ENCODE peak calls at places on chromosomes 16 and 17, in four cellular contexts. X is H9, V is IMR-90, Q is neuronal stem cell. C is an unnamed sample.

GRCh38 chr17:70855401-70856054 is 686.2 kb downstream of the KCNJ2 start:
- DNase-seq in V (peak; percentile 90), X (no peak), Q (no peak), C (peak; percentile 19)

GRCh38 chr16:27363797-27364196 is 38.2 kb upstream of the IL21R start:
- DNase-seq in X (no peak), Q (no peak), V (no peak), C (no peak)

GRCh38 chr17:27066315-27066714 is 227.6 kb upstream of the WSB1 start:
- DNase-seq in X (no peak), V (no peak), Q (no peak), C (no peak)

GRCh38 chr17:61457226-61457983 is 5.2 kb downstream of the TBX4 start:
- DNase-seq in V (no peak), X (peak; percentile 70), Q (no peak), C (no peak)

GRCh38 chr17:47915667-47916242 is 19.7 kb downstream of the SP2 start:
- DNase-seq in V (no peak), Q (no peak), X (no peak), C (no peak)

GRCh38 chr17:50841277-50841948 is 6.0 kb downstream of the WFIKKN2 start:
- DNase-seq in V (no peak), Q (no peak), X (peak; percentile 28), C (no peak)

GRCh38 chr17:78651551-78651950 is 74.4 kb upstream of the DNAH17 start:
- DNase-seq in Q (no peak), V (peak; percentile 6), X (no peak), C (no peak)

GRCh38 chr17:61625564-61625963 is 34.5 kb upstream of the NACA2 start:
- DNase-seq in V (no peak), Q (no peak), X (no peak), C (no peak)

GRCh38 chr16:53064179-53064578 is 9.4 kb downstream of the CHD9 start:
- DNase-seq in X (no peak), V (no peak), Q (no peak), C (no peak)

GRCh38 chr16:57575468-57576277 is 33.2 kb downstream of the ADGRG5 start:
- DNase-seq in Q (no peak), X (no peak), V (no peak), C (no peak)

GRCh38 chr17:11144358-11145233 is 96.4 kb upstream of the SHISA6 start:
- DNase-seq in X (peak; percentile 65), Q (peak; percentile 39), V (no peak), C (no peak)

GRCh38 chr16:17557480-17557879 is 86.7 kb upstream of the XYLT1 start:
- DNase-seq in X (no peak), Q (no peak), V (no peak), C (no peak)

GRCh38 chr16:12144355-12144754 is 167.8 kb downstream of the SNX29 start:
- DNase-seq in V (no peak), X (no peak), Q (no peak), C (no peak)

GRCh38 chr16:1530883-1531637 is 2.4 kb upstream of the TMEM204 start:
- DNase-seq in Q (no peak), X (no peak), V (peak; percentile 43), C (peak; percentile 90)
- H3K4ac ChIP-seq in Q (no peak overlapping the region), X (no peak overlapping the region), V (no peak overlapping the region), C (peak overlapping the region; percentile 85)

GRCh38 chr16:37511-37910 is 15.9 kb downstream of the POLR3K start:
- DNase-seq in X (no peak), Q (no peak), V (no peak), C (peak; percentile 36)

GRCh38 chr16:35011-35775 is 18.2 kb downstream of the POLR3K start:
- DNase-seq in Q (no peak), X (no peak), V (no peak), C (no peak)

GRCh38 chr16:36336-36984 is 16.9 kb downstream of the POLR3K start:
- DNase-seq in X (no peak), Q (no peak), V (no peak), C (no peak)

GRCh38 chr16:35776-36305 is 17.6 kb downstream of the POLR3K start:
- DNase-seq in Q (no peak), V (no peak), X (no peak), C (no peak)

GRCh38 chr16:33877-34707 is 19.3 kb downstream of the POLR3K start:
- DNase-seq in V (no peak), X (no peak), Q (no peak), C (no peak)
- H2AK5ac ChIP-seq in V (no peak overlapping the region), X (no peak overlapping the region), Q (no peak overlapping the region), C (no peak overlapping the region)

GRCh38 chr17:19975601-19976000 is 2.0 kb downstream of the AKAP10 start:
- DNase-seq in V (no peak), X (no peak), Q (no peak), C (no peak)

GRCh38 chr17:19978206-19978802 is 676 bp upstream of the AKAP10 start:
- DNase-seq in Q (no peak), V (no peak), X (peak; percentile 73), C (peak; percentile 11)

GRCh38 chr17:19979917-19980770 is 2.5 kb upstream of the AKAP10 start:
- DNase-seq in Q (no peak), V (no peak), X (peak; percentile 98), C (no peak)

GRCh38 chr17:19977360-19978205 is at the start of gene AKAP10:
- DNase-seq in V (peak; percentile 73), X (peak; percentile 97), Q (peak; percentile 80), C (peak; percentile 86)

DNA sequence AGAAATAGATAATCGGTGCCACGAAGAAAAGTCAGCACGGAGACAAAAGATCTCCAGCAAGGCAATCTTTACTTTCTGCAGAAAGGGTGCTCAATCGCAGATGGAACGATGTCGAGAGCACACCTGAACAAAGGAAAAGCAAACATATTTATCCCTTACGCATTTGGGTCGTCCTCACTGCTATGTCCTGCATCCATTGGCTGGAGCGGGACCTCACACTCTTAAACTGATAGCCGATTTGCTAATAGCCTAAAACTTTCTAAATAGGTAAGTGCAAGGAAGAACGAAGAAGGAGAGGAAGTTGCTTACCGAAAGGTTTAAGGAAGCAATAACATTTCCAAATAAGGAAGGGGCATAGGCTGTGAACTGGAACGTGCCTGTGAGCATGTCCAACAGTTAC is 1.2 kb upstream of the AKAP10 start:
- DNase-seq in V (no peak), Q (no peak), X (peak; percentile 68), C (no peak)
- H3K4ac ChIP-seq in V (no peak overlapping the region), Q (no peak overlapping the region), X (no peak overlapping the region), C (no peak overlapping the region)

DNA sequence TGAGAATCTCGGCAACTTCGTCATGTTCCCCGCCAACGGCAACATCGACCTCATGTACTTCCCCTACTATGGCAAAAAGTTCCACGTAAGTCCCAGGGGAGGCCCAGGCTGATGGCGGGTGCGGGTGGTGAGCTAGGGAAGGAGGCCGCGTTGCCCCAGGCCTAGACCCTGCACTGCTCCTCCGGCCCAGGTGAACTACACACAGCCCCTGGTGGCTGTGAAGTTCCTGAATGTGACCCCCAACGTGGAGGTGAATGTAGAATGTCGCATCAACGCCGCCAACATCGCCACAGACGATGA is 4.8 kb downstream of the ATP1B2 start:
- DNase-seq in Q (no peak), X (no peak), V (no peak), C (no peak)
- H2AK5ac ChIP-seq in Q (peak overlapping the region; percentile 38), X (no peak overlapping the region), V (no peak overlapping the region), C (no peak overlapping the region)

GRCh38 chr17:49018673-49019215 is 21.6 kb downstream of the IGF2BP1 start:
- DNase-seq in V (no peak), Q (no peak), X (peak; percentile 2), C (no peak)

GRCh38 chr17:49021768-49022103 is 24.6 kb downstream of the IGF2BP1 start:
- DNase-seq in V (no peak), X (no peak), Q (no peak), C (no peak)

GRCh38 chr17:49021095-49021767 is 24.0 kb downstream of the IGF2BP1 start:
- DNase-seq in V (peak; percentile 29), X (peak; percentile 59), Q (no peak), C (peak; percentile 47)

GRCh38 chr17:49022391-49022941 is 25.3 kb downstream of the IGF2BP1 start:
- DNase-seq in V (peak; percentile 49), X (peak; percentile 96), Q (peak; percentile 83), C (no peak)

GRCh38 chr17:49020609-49021008 is 23.4 kb downstream of the IGF2BP1 start:
- DNase-seq in V (no peak), Q (no peak), X (no peak), C (no peak)
- H3K4ac ChIP-seq in V (peak overlapping the region; percentile 24), Q (no peak overlapping the region), X (no peak overlapping the region), C (no peak overlapping the region)

GRCh38 chr16:81626181-81626674 is 152.9 kb upstream of the PLCG2 start:
- DNase-seq in Q (no peak), V (peak; percentile 61), X (no peak), C (no peak)

GRCh38 chr16:81624718-81625543 is 154.2 kb upstream of the PLCG2 start:
- DNase-seq in Q (no peak), X (no peak), V (no peak), C (no peak)

GRCh38 chr16:81625544-81626152 is 153.4 kb upstream of the PLCG2 start:
- DNase-seq in Q (no peak), X (no peak), V (peak; percentile 43), C (peak; percentile 68)

GRCh38 chr16:81627729-81628128 is 151.4 kb upstream of the PLCG2 start:
- DNase-seq in Q (no peak), X (no peak), V (no peak), C (no peak)

GRCh38 chr16:81627024-81627423 is 152.1 kb upstream of the PLCG2 start:
- DNase-seq in X (no peak), Q (no peak), V (peak; percentile 68), C (peak; percentile 57)
- H2AK5ac ChIP-seq in X (no peak overlapping the region), Q (no peak overlapping the region), V (peak overlapping the region; percentile 61), C (no peak overlapping the region)

GRCh38 chr17:82042649-82043048 is 5.2 kb upstream of the DCXR start:
- DNase-seq in V (no peak), Q (no peak), X (no peak), C (no peak)
- H3K4ac ChIP-seq in V (no peak overlapping the region), Q (no peak overlapping the region), X (no peak overlapping the region), C (no peak overlapping the region)